ENCODE peak calls at places on chromosomes 3 and 15, in eight cellular contexts. One of them, this sample, is unnamed.

GRCh38 chr3:2517479-2518188 is 419.0 kb downstream of the CNTN4 start:
- DNase-seq in fibroblast of lung: no peak
- DNase-seq in activated naive CD4-positive, alpha-beta T cell treated with anti-CD3 and anti-CD28 coated beads for 36 hours: no peak
- DNase-seq in HFF-Myc: no peak
- DNase-seq in activated CD4-positive, alpha-beta T cell treated with anti-CD3 and anti-CD28 coated beads, Interleukin-2, amount 50 U/mL, for 24 hours: no peak
- DNase-seq in AG20443: no peak
- DNase-seq in NCI-H1436: peak; percentile 13
- DNase-seq in omental fat pad: no peak
- DNase-seq in this sample: no peak

GRCh38 chr3:129226374-129226773 is 23.0 kb upstream of the COPG1 start:
- DNase-seq in fibroblast of lung: peak; percentile 86
- DNase-seq in activated naive CD4-positive, alpha-beta T cell treated with anti-CD3 and anti-CD28 coated beads for 36 hours: no peak
- DNase-seq in HFF-Myc: peak; percentile 66
- DNase-seq in activated CD4-positive, alpha-beta T cell treated with anti-CD3 and anti-CD28 coated beads, Interleukin-2, amount 50 U/mL, for 24 hours: no peak
- DNase-seq in AG20443: peak; percentile 91
- DNase-seq in NCI-H1436: no peak
- DNase-seq in omental fat pad: peak; percentile 43
- DNase-seq in this sample: peak; percentile 88

GRCh38 chr15:69902414-69903062 is 195.2 kb downstream of the TLE3 start:
- DNase-seq in fibroblast of lung: no peak
- DNase-seq in activated naive CD4-positive, alpha-beta T cell treated with anti-CD3 and anti-CD28 coated beads for 36 hours: no peak
- DNase-seq in HFF-Myc: no peak
- DNase-seq in activated CD4-positive, alpha-beta T cell treated with anti-CD3 and anti-CD28 coated beads, Interleukin-2, amount 50 U/mL, for 24 hours: no peak
- DNase-seq in AG20443: no peak
- DNase-seq in NCI-H1436: no peak
- DNase-seq in omental fat pad: no peak
- DNase-seq in this sample: no peak

GRCh38 chr15:43125095-43125661 is 8.2 kb upstream of the TMEM62 start:
- DNase-seq in fibroblast of lung: no peak
- DNase-seq in activated naive CD4-positive, alpha-beta T cell treated with anti-CD3 and anti-CD28 coated beads for 36 hours: no peak
- DNase-seq in HFF-Myc: no peak
- DNase-seq in activated CD4-positive, alpha-beta T cell treated with anti-CD3 and anti-CD28 coated beads, Interleukin-2, amount 50 U/mL, for 24 hours: no peak
- DNase-seq in AG20443: no peak
- DNase-seq in NCI-H1436: no peak
- DNase-seq in omental fat pad: no peak
- DNase-seq in this sample: no peak

GRCh38 chr3:53998980-53999379 is 107.3 kb upstream of the SELENOK start:
- DNase-seq in fibroblast of lung: no peak
- DNase-seq in activated naive CD4-positive, alpha-beta T cell treated with anti-CD3 and anti-CD28 coated beads for 36 hours: no peak
- DNase-seq in HFF-Myc: no peak
- DNase-seq in activated CD4-positive, alpha-beta T cell treated with anti-CD3 and anti-CD28 coated beads, Interleukin-2, amount 50 U/mL, for 24 hours: no peak
- DNase-seq in AG20443: no peak
- DNase-seq in NCI-H1436: no peak
- DNase-seq in omental fat pad: no peak
- DNase-seq in this sample: no peak

GRCh38 chr3:68523330-68523729 is 409.0 kb downstream of the TAFA4 start:
- DNase-seq in fibroblast of lung: no peak
- DNase-seq in activated naive CD4-positive, alpha-beta T cell treated with anti-CD3 and anti-CD28 coated beads for 36 hours: no peak
- DNase-seq in HFF-Myc: no peak
- DNase-seq in activated CD4-positive, alpha-beta T cell treated with anti-CD3 and anti-CD28 coated beads, Interleukin-2, amount 50 U/mL, for 24 hours: no peak
- DNase-seq in AG20443: no peak
- DNase-seq in NCI-H1436: no peak
- DNase-seq in omental fat pad: no peak
- DNase-seq in this sample: no peak

GRCh38 chr3:105022813-105023212 is 343.9 kb upstream of the ALCAM start:
- DNase-seq in fibroblast of lung: no peak
- DNase-seq in activated naive CD4-positive, alpha-beta T cell treated with anti-CD3 and anti-CD28 coated beads for 36 hours: no peak
- DNase-seq in HFF-Myc: no peak
- DNase-seq in activated CD4-positive, alpha-beta T cell treated with anti-CD3 and anti-CD28 coated beads, Interleukin-2, amount 50 U/mL, for 24 hours: no peak
- DNase-seq in AG20443: no peak
- DNase-seq in NCI-H1436: no peak
- DNase-seq in omental fat pad: no peak
- DNase-seq in this sample: no peak

GRCh38 chr3:45957606-45958005 is 14.3 kb downstream of the CXCR6 start:
- DNase-seq in fibroblast of lung: no peak
- DNase-seq in activated naive CD4-positive, alpha-beta T cell treated with anti-CD3 and anti-CD28 coated beads for 36 hours: no peak
- DNase-seq in HFF-Myc: no peak
- DNase-seq in activated CD4-positive, alpha-beta T cell treated with anti-CD3 and anti-CD28 coated beads, Interleukin-2, amount 50 U/mL, for 24 hours: no peak
- DNase-seq in AG20443: no peak
- DNase-seq in NCI-H1436: no peak
- DNase-seq in omental fat pad: no peak
- DNase-seq in this sample: no peak

GRCh38 chr3:128380295-128380694 is 86.4 kb downstream of the DNAJB8 start:
- DNase-seq in fibroblast of lung: no peak
- DNase-seq in activated naive CD4-positive, alpha-beta T cell treated with anti-CD3 and anti-CD28 coated beads for 36 hours: no peak
- DNase-seq in HFF-Myc: no peak
- DNase-seq in activated CD4-positive, alpha-beta T cell treated with anti-CD3 and anti-CD28 coated beads, Interleukin-2, amount 50 U/mL, for 24 hours: no peak
- DNase-seq in AG20443: no peak
- DNase-seq in NCI-H1436: no peak
- DNase-seq in omental fat pad: no peak
- DNase-seq in this sample: no peak

GRCh38 chr3:197520311-197521276 is 35.2 kb downstream of the BDH1 start:
- DNase-seq in fibroblast of lung: peak; percentile 63
- DNase-seq in activated naive CD4-positive, alpha-beta T cell treated with anti-CD3 and anti-CD28 coated beads for 36 hours: no peak
- DNase-seq in HFF-Myc: no peak
- DNase-seq in activated CD4-positive, alpha-beta T cell treated with anti-CD3 and anti-CD28 coated beads, Interleukin-2, amount 50 U/mL, for 24 hours: no peak
- DNase-seq in AG20443: no peak
- DNase-seq in NCI-H1436: no peak
- DNase-seq in omental fat pad: no peak
- DNase-seq in this sample: no peak

GRCh38 chr3:185488465-185488864 is 10.4 kb downstream of the TMEM41A start:
- DNase-seq in fibroblast of lung: no peak
- DNase-seq in activated naive CD4-positive, alpha-beta T cell treated with anti-CD3 and anti-CD28 coated beads for 36 hours: no peak
- DNase-seq in HFF-Myc: no peak
- DNase-seq in activated CD4-positive, alpha-beta T cell treated with anti-CD3 and anti-CD28 coated beads, Interleukin-2, amount 50 U/mL, for 24 hours: no peak
- DNase-seq in AG20443: no peak
- DNase-seq in NCI-H1436: no peak
- DNase-seq in omental fat pad: no peak
- DNase-seq in this sample: no peak

GRCh38 chr15:98878862-98879261 is 128.7 kb downstream of the PGPEP1L start:
- DNase-seq in fibroblast of lung: no peak
- DNase-seq in activated naive CD4-positive, alpha-beta T cell treated with anti-CD3 and anti-CD28 coated beads for 36 hours: no peak
- DNase-seq in HFF-Myc: no peak
- DNase-seq in activated CD4-positive, alpha-beta T cell treated with anti-CD3 and anti-CD28 coated beads, Interleukin-2, amount 50 U/mL, for 24 hours: no peak
- DNase-seq in AG20443: no peak
- DNase-seq in NCI-H1436: no peak
- DNase-seq in omental fat pad: no peak
- DNase-seq in this sample: no peak

GRCh38 chr15:74378853-74379252 is 11.4 kb upstream of the CYP11A1 start:
- DNase-seq in fibroblast of lung: no peak
- DNase-seq in activated naive CD4-positive, alpha-beta T cell treated with anti-CD3 and anti-CD28 coated beads for 36 hours: peak; percentile 88
- DNase-seq in HFF-Myc: no peak
- DNase-seq in activated CD4-positive, alpha-beta T cell treated with anti-CD3 and anti-CD28 coated beads, Interleukin-2, amount 50 U/mL, for 24 hours: peak; percentile 80
- DNase-seq in AG20443: peak; percentile 50
- DNase-seq in NCI-H1436: no peak
- DNase-seq in omental fat pad: no peak
- DNase-seq in this sample: no peak

GRCh38 chr3:156761713-156762575 is 64.2 kb upstream of the LEKR1 start:
- DNase-seq in fibroblast of lung: peak; percentile 92
- DNase-seq in activated naive CD4-positive, alpha-beta T cell treated with anti-CD3 and anti-CD28 coated beads for 36 hours: no peak
- DNase-seq in HFF-Myc: no peak
- DNase-seq in activated CD4-positive, alpha-beta T cell treated with anti-CD3 and anti-CD28 coated beads, Interleukin-2, amount 50 U/mL, for 24 hours: no peak
- DNase-seq in AG20443: no peak
- DNase-seq in NCI-H1436: no peak
- DNase-seq in omental fat pad: no peak
- DNase-seq in this sample: no peak

GRCh38 chr3:24661060-24661459 is 166.4 kb upstream of the THRB start:
- DNase-seq in fibroblast of lung: no peak
- DNase-seq in activated naive CD4-positive, alpha-beta T cell treated with anti-CD3 and anti-CD28 coated beads for 36 hours: no peak
- DNase-seq in HFF-Myc: no peak
- DNase-seq in activated CD4-positive, alpha-beta T cell treated with anti-CD3 and anti-CD28 coated beads, Interleukin-2, amount 50 U/mL, for 24 hours: no peak
- DNase-seq in AG20443: no peak
- DNase-seq in NCI-H1436: no peak
- DNase-seq in omental fat pad: no peak
- DNase-seq in this sample: no peak

GRCh38 chr3:78992400-78992799 is 775.4 kb downstream of the ROBO1 start:
- DNase-seq in fibroblast of lung: no peak
- DNase-seq in activated naive CD4-positive, alpha-beta T cell treated with anti-CD3 and anti-CD28 coated beads for 36 hours: no peak
- DNase-seq in HFF-Myc: no peak
- DNase-seq in activated CD4-positive, alpha-beta T cell treated with anti-CD3 and anti-CD28 coated beads, Interleukin-2, amount 50 U/mL, for 24 hours: no peak
- DNase-seq in AG20443: no peak
- DNase-seq in NCI-H1436: no peak
- DNase-seq in omental fat pad: no peak
- DNase-seq in this sample: no peak

GRCh38 chr15:22262613-22263020 is 182.3 kb downstream of the OR4M2 start:
- DNase-seq in fibroblast of lung: no peak
- DNase-seq in activated naive CD4-positive, alpha-beta T cell treated with anti-CD3 and anti-CD28 coated beads for 36 hours: peak; percentile 32
- DNase-seq in HFF-Myc: no peak
- DNase-seq in activated CD4-positive, alpha-beta T cell treated with anti-CD3 and anti-CD28 coated beads, Interleukin-2, amount 50 U/mL, for 24 hours: no peak
- DNase-seq in AG20443: no peak
- DNase-seq in NCI-H1436: no peak
- DNase-seq in omental fat pad: no peak
- DNase-seq in this sample: no peak

GRCh38 chr3:13141991-13142412 is 68.8 kb upstream of the IQSEC1 start:
- DNase-seq in fibroblast of lung: peak; percentile 22
- DNase-seq in activated naive CD4-positive, alpha-beta T cell treated with anti-CD3 and anti-CD28 coated beads for 36 hours: peak; percentile 58
- DNase-seq in HFF-Myc: peak; percentile 17
- DNase-seq in activated CD4-positive, alpha-beta T cell treated with anti-CD3 and anti-CD28 coated beads, Interleukin-2, amount 50 U/mL, for 24 hours: no peak
- DNase-seq in AG20443: peak; percentile 61
- DNase-seq in NCI-H1436: no peak
- DNase-seq in omental fat pad: no peak
- DNase-seq in this sample: peak; percentile 17

GRCh38 chr3:122786067-122786466 is 7.6 kb downstream of the HSPBAP1 start:
- DNase-seq in fibroblast of lung: peak; percentile 29
- DNase-seq in activated naive CD4-positive, alpha-beta T cell treated with anti-CD3 and anti-CD28 coated beads for 36 hours: peak; percentile 23
- DNase-seq in HFF-Myc: peak; percentile 19
- DNase-seq in activated CD4-positive, alpha-beta T cell treated with anti-CD3 and anti-CD28 coated beads, Interleukin-2, amount 50 U/mL, for 24 hours: no peak
- DNase-seq in AG20443: peak; percentile 75
- DNase-seq in NCI-H1436: no peak
- DNase-seq in omental fat pad: no peak
- DNase-seq in this sample: no peak

GRCh38 chr3:9970020-9970652 is 16.5 kb downstream of the EMC3 start:
- DNase-seq in fibroblast of lung: peak; percentile 58
- DNase-seq in activated naive CD4-positive, alpha-beta T cell treated with anti-CD3 and anti-CD28 coated beads for 36 hours: no peak
- DNase-seq in HFF-Myc: no peak
- DNase-seq in activated CD4-positive, alpha-beta T cell treated with anti-CD3 and anti-CD28 coated beads, Interleukin-2, amount 50 U/mL, for 24 hours: no peak
- DNase-seq in AG20443: peak; percentile 64
- DNase-seq in NCI-H1436: no peak
- DNase-seq in omental fat pad: no peak
- DNase-seq in this sample: no peak

GRCh38 chr3:33787328-33788009 is 11.0 kb upstream of the PDCD6IP start:
- DNase-seq in fibroblast of lung: peak; percentile 77
- DNase-seq in activated naive CD4-positive, alpha-beta T cell treated with anti-CD3 and anti-CD28 coated beads for 36 hours: peak; percentile 74
- DNase-seq in HFF-Myc: no peak
- DNase-seq in activated CD4-positive, alpha-beta T cell treated with anti-CD3 and anti-CD28 coated beads, Interleukin-2, amount 50 U/mL, for 24 hours: peak; percentile 55
- DNase-seq in AG20443: peak; percentile 77
- DNase-seq in NCI-H1436: peak; percentile 2
- DNase-seq in omental fat pad: no peak
- DNase-seq in this sample: peak; percentile 36